ENCODE peak calls at places on chromosomes 11 and 22, in four cellular contexts. S is heart left ventricle, U is testis, B is CD14-positive monocyte. L is an unnamed sample.
A peak's percentile ranks its signal among the peaks of the same experiment; 100 is the strongest.

GRCh38 chr11:109363682-109364081 is 58.3 kb upstream of the C11orf87 start:
- DNase-seq in B (no peak), S (no peak), U (no peak), L (no peak)

GRCh38 chr11:128908391-128909246 is 17.5 kb downstream of the KCNJ5 start:
- DNase-seq in U (no peak), B (peak; percentile 73), S (peak; percentile 78), L (no peak)

GRCh38 chr11:80993561-80993960 is 1552.7 kb upstream of the TENM4 start:
- DNase-seq in S (no peak), U (no peak), B (no peak), L (no peak)

GRCh38 chr22:29343313-29343805 is 27.9 kb upstream of the RASL10A start:
- DNase-seq in B (no peak), S (peak; percentile 65), U (no peak), L (no peak)

GRCh38 chr11:120511116-120511803 is at the start of gene GRIK4:
- DNase-seq in U (peak; percentile 91), B (no peak), S (peak; percentile 78), L (peak; percentile 94)

GRCh38 chr11:14075118-14075601 is 112.6 kb downstream of the SPON1 start:
- DNase-seq in B (no peak), S (no peak), U (no peak), L (no peak)

GRCh38 chr11:71914127-71914526 is 14.3 kb downstream of the XNDC1N start:
- DNase-seq in S (no peak), U (no peak), B (no peak), L (no peak)

GRCh38 chr22:46830001-46830715 is 67.7 kb downstream of the TBC1D22A start:
- DNase-seq in S (peak; percentile 38), U (peak; percentile 38), B (no peak), L (no peak)

GRCh38 chr11:19867064-19867463 is 154.4 kb downstream of the NAV2 start:
- DNase-seq in B (no peak), S (no peak), U (no peak), L (no peak)

GRCh38 chr11:34345012-34345804 is 12.6 kb downstream of the ABTB2 start:
- DNase-seq in B (no peak), U (no peak), S (peak; percentile 31), L (no peak)

GRCh38 chr11:76282106-76282630 is 75.9 kb upstream of the WNT11 start:
- DNase-seq in S (no peak), U (no peak), B (no peak), L (no peak)

GRCh38 chr11:69654660-69655478 is 13.9 kb downstream of the CCND1 start:
- DNase-seq in U (no peak), S (peak; percentile 8), B (no peak), L (no peak)

GRCh38 chr11:120079750-120080610 is 57.9 kb downstream of the TRIM29 start:
- DNase-seq in S (no peak), B (no peak), U (peak; percentile 44), L (no peak)

GRCh38 chr11:61290905-61291690 is 4.0 kb downstream of the VWCE start:
- DNase-seq in S (no peak), B (no peak), U (no peak), L (no peak)

GRCh38 chr22:41910050-41910598 is 4.8 kb downstream of the SHISA8 start:
- DNase-seq in S (no peak), B (no peak), U (no peak), L (no peak)

GRCh38 chr11:66291706-66292542 is at the start of gene TMEM151A:
- DNase-seq in B (no peak), U (no peak), S (no peak), L (no peak)

GRCh38 chr11:65292866-65293265 is 21.8 kb upstream of the CDC42EP2 start:
- DNase-seq in S (no peak), U (no peak), B (no peak), L (no peak)

GRCh38 chr11:95520765-95521542 is 268.6 kb downstream of the FAM76B start:
- DNase-seq in U (peak; percentile 18), B (no peak), S (no peak), L (no peak)

GRCh38 chr11:90220391-90220790 is 2.5 kb downstream of the CHORDC1 start:
- DNase-seq in S (no peak), B (no peak), U (no peak), L (no peak)

GRCh38 chr11:118290923-118291322 is 13.6 kb upstream of the CD3E start:
- DNase-seq in U (peak; percentile 19), S (peak; percentile 23), B (peak; percentile 53), L (no peak)

GRCh38 chr11:23540101-23540561 is 679.9 kb upstream of the CCDC179 start:
- DNase-seq in U (peak; percentile 23), B (no peak), S (no peak), L (no peak)

GRCh38 chr22:31800065-31800464 is 46.2 kb downstream of the DEPDC5 start:
- DNase-seq in B (no peak), S (no peak), U (no peak), L (no peak)

GRCh38 chr11:489610-490185 is 17.3 kb downstream of the RNH1 start:
- DNase-seq in B (no peak), S (no peak), U (no peak), L (no peak)

GRCh38 chr11:124195419-124195734 is 12.2 kb downstream of the OR10D3 start:
- DNase-seq in B (no peak), U (no peak), S (no peak), L (no peak)
- TF ChIP-seq CTCF in B (peak; percentile 61), U (no peak), S (no peak), L (no peak)

GRCh38 chr11:67583319-67584204 is at the start of gene GSTP1:
- DNase-seq in U (peak; percentile 94), S (peak; percentile 94), B (peak; percentile 74), L (peak; percentile 97)
- TF ChIP-seq CTCF in U (peak; percentile 70), S (peak; percentile 87), B (peak; percentile 86), L (peak; percentile 90)

GRCh38 chr11:7098235-7098832 is 9.5 kb downstream of the RBMXL2 start:
- DNase-seq in U (no peak), S (no peak), B (no peak), L (no peak)
- TF ChIP-seq CTCF in U (peak; percentile 56), S (peak; percentile 70), B (peak; percentile 62), L (peak; percentile 82)

GRCh38 chr11:12494699-12495098 is 117.3 kb downstream of the PARVA start:
- DNase-seq in S (no peak), U (no peak), B (no peak), L (peak; percentile 0)

GRCh38 chr11:12497431-12497830 is 120.1 kb downstream of the PARVA start:
- DNase-seq in U (no peak), S (no peak), B (no peak), L (peak; percentile 54)

GRCh38 chr11:12502041-12502440 is 124.7 kb downstream of the PARVA start:
- DNase-seq in S (no peak), B (no peak), U (no peak), L (peak; percentile 15)

GRCh38 chr11:12499071-12499470 is 121.7 kb downstream of the PARVA start:
- DNase-seq in S (no peak), B (no peak), U (no peak), L (peak; percentile 69)

GRCh38 chr11:12496181-12497025 is 119.0 kb downstream of the PARVA start:
- DNase-seq in U (no peak), B (no peak), S (no peak), L (peak; percentile 53)
- TF ChIP-seq CTCF in U (no peak), B (no peak), S (peak; percentile 44), L (no peak)

L was measured in osteocyte.